ENCODE peak calls at places on chromosome 20, in nine cellular contexts. S is SK-N-SH, Z is MM.1S, Q is HCT116, V is OCI-LY7, R is neural progenitor cell, I is GM23248, P is GM23338, Y is hepatocyte. F is an unnamed sample.
A peak's percentile ranks its signal among the peaks of the same experiment; 100 is the strongest.

GRCh38 chr20:33914871-33915270 is 78.8 kb upstream of the RALY start:
- DNase-seq in S (no peak), Z (peak; percentile 91), Q (peak; percentile 66), V (peak; percentile 92), R (no peak), I (peak; percentile 32), P (no peak), Y (no peak), F (peak; percentile 84)

GRCh38 chr20:53774487-53775203 is 181.0 kb upstream of the ZNF217 start:
- DNase-seq in S (no peak), Z (no peak), Q (peak; percentile 54), V (no peak), R (no peak), I (peak; percentile 95), P (no peak), Y (no peak), F (peak; percentile 100)

GRCh38 chr20:5877128-5877527 is 73.2 kb downstream of the TRMT6 start:
- DNase-seq in S (no peak), Z (no peak), Q (no peak), V (no peak), R (no peak), I (no peak), P (no peak), Y (no peak), F (no peak)

GRCh38 chr20:49545572-49545971 is 22.4 kb downstream of the PTGIS start:
- DNase-seq in S (no peak), Z (no peak), Q (no peak), V (peak; percentile 22), R (no peak), I (peak; percentile 14), P (peak; percentile 27), Y (no peak), F (peak; percentile 25)

GRCh38 chr20:52379723-52380336 is 188.3 kb upstream of the ZFP64 start:
- DNase-seq in S (peak; percentile 42), Z (peak; percentile 35), Q (no peak), V (peak; percentile 11), R (peak; percentile 45), I (peak; percentile 53), P (peak; percentile 65), Y (peak; percentile 37), F (peak; percentile 71)

GRCh38 chr20:3406481-3407425 is 716 bp downstream of the DNAAF9 start:
- DNase-seq in S (peak; percentile 57), Z (no peak), Q (no peak), V (no peak), R (peak; percentile 60), I (peak; percentile 87), P (peak; percentile 67), Y (peak; percentile 76), F (no peak)

GRCh38 chr20:49892260-49893216 is 22.8 kb downstream of the SPATA2 start:
- DNase-seq in S (no peak), Z (no peak), Q (no peak), V (no peak), R (no peak), I (no peak), P (no peak), Y (no peak), F (no peak)

GRCh38 chr20:4234128-4234527 is 218.8 kb upstream of the RNF24 start:
- DNase-seq in S (no peak), Z (no peak), Q (no peak), V (no peak), R (no peak), I (peak; percentile 81), P (no peak), Y (no peak), F (no peak)

GRCh38 chr20:63216849-63217471 is 1.0 kb upstream of the YTHDF1 start:
- DNase-seq in S (no peak), Z (no peak), Q (no peak), V (no peak), R (peak; percentile 35), I (no peak), P (peak; percentile 57), Y (no peak), F (peak; percentile 14)

GRCh38 chr20:9592419-9592818 is 78.0 kb downstream of the LAMP5 start:
- DNase-seq in S (no peak), Z (no peak), Q (no peak), V (no peak), R (no peak), I (no peak), P (no peak), Y (no peak), F (peak; percentile 93)

GRCh38 chr20:54692168-54692887 is 216.9 kb downstream of the DOK5 start:
- DNase-seq in S (no peak), Z (no peak), Q (no peak), V (no peak), R (no peak), I (no peak), P (no peak), Y (no peak), F (no peak)

GRCh38 chr20:19760371-19760721 is 2.3 kb downstream of the RIN2 start:
- DNase-seq in S (no peak), Z (no peak), Q (no peak), V (no peak), R (no peak), I (no peak), P (no peak), Y (no peak), F (no peak)

GRCh38 chr20:9660236-9660868 is 146.0 kb downstream of the LAMP5 start:
- DNase-seq in S (no peak), Z (peak; percentile 38), Q (no peak), V (peak; percentile 5), R (peak; percentile 73), I (peak; percentile 4), P (peak; percentile 67), Y (peak; percentile 46), F (peak; percentile 43)

GRCh38 chr20:59207742-59208357 is 44.2 kb downstream of the ZNF831 start:
- DNase-seq in S (peak; percentile 50), Z (peak; percentile 59), Q (peak; percentile 16), V (peak; percentile 86), R (peak; percentile 88), I (peak; percentile 56), P (peak; percentile 95), Y (peak; percentile 69), F (peak; percentile 51)

GRCh38 chr20:11849270-11849920 is 68.3 kb upstream of the BTBD3 start:
- DNase-seq in S (no peak), Z (no peak), Q (no peak), V (no peak), R (no peak), I (peak; percentile 43), P (no peak), Y (no peak), F (peak; percentile 14)

GRCh38 chr20:61572312-61572711 is 320.3 kb downstream of the CDH4 start:
- DNase-seq in S (no peak), Z (no peak), Q (no peak), V (no peak), R (no peak), I (no peak), P (no peak), Y (no peak), F (no peak)

GRCh38 chr20:61571221-61571620 is 319.2 kb downstream of the CDH4 start:
- DNase-seq in S (no peak), Z (no peak), Q (no peak), V (no peak), R (no peak), I (no peak), P (no peak), Y (no peak), F (no peak)

GRCh38 chr20:61572789-61573188 is 320.7 kb downstream of the CDH4 start:
- DNase-seq in S (no peak), Z (no peak), Q (no peak), V (no peak), R (no peak), I (no peak), P (no peak), Y (no peak), F (no peak)

GRCh38 chr20:61569836-61570235 is 317.8 kb downstream of the CDH4 start:
- DNase-seq in S (no peak), Z (no peak), Q (no peak), V (no peak), R (peak; percentile 69), I (no peak), P (no peak), Y (no peak), F (no peak)

DNA sequence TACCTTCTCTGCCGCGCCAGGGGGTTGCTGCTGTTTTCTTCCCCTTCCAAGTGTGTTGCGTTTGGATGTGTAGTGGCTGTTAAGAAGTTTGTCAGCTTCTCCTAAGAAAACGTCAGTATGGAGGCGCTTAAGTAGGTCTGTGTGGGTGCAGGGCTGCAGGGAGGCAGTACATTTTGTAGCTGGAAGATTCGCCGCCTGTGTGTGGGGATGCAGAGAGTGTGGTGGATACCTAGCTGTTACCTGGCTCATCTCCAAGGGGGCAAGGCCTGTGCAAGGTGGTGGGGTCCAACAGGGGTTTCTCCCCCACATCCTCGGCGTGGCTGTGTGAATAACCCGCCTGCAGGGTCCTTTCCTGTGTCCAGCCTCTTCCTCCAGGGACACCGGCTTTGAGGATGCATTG is 318.7 kb downstream of the CDH4 start:
- DNase-seq in S (no peak), Z (no peak), Q (no peak), V (no peak), R (no peak), I (no peak), P (no peak), Y (no peak), F (no peak)
- TF ChIP-seq EZH2phosphoT487 in S (no peak), Z (no peak), Q (no peak), V (no peak), R (no peak), I (no peak), P (no peak), Y (no peak), F (no peak)

GRCh38 chr20:41094656-41095055 is 42.7 kb upstream of the PLCG1 start:
- DNase-seq in S (no peak), Z (no peak), Q (no peak), V (no peak), R (no peak), I (peak; percentile 53), P (no peak), Y (no peak), F (no peak)
- TF ChIP-seq EZH2phosphoT487 in S (no peak), Z (no peak), Q (no peak), V (no peak), R (no peak), I (no peak), P (no peak), Y (no peak), F (no peak)

DNA sequence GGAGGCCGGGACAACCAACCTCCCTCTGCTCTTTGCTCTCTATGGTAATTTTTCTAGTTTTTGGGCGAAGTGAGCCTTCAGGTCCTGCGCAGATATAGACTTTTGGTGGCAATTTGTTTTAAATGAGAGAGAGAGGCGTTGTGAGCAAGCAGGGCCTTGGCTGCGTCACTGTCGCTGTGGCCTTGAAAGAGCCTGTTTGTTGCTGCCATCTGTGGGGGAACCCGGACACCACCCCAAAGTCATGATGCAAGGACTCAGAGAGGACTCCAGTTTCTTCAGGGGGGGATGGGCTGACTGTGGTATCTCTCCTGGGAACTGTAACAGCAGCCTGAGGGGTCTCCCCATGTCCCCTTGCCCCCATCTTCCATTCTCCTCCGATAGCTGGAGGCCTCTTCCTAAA is 462.7 kb upstream of the SULF2 start:
- DNase-seq in S (no peak), Z (no peak), Q (no peak), V (no peak), R (no peak), I (no peak), P (no peak), Y (no peak), F (no peak)
- TF ChIP-seq EZH2phosphoT487 in S (no peak), Z (no peak), Q (no peak), V (no peak), R (no peak), I (no peak), P (no peak), Y (no peak), F (no peak)

DNA sequence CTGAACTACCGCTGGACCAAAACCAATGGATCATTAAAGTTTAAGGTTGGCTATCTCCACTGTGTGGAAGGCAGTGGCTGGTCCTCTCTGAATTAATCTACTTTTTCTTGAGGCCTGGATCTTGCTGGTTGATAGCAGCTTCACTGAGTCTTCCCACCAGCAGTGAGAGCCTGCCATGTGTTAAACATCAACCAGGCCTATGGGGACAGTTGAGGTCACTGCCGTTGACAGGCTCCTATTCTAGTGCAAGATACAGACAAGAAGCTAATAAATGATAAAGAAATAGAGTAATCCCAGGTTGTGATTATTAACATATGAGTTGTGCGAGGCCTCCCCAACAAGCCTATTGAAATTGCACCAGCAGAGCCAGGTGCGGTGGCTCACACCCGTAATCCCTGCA is 23.5 kb upstream of the TFAP2C start:
- DNase-seq in S (no peak), Z (no peak), Q (no peak), V (no peak), R (no peak), I (no peak), P (no peak), Y (peak; percentile 37), F (no peak)
- TF ChIP-seq EZH2phosphoT487 in S (no peak), Z (no peak), Q (no peak), V (no peak), R (no peak), I (no peak), P (no peak), Y (no peak), F (no peak)